ENCODE peak calls at places on chromosomes 12 and 14, in four cellular contexts. J is GM12864, Z is omental fat pad, U is kidney epithelial cell. R is an unnamed sample.

GRCh38 chr14:92460916-92461579 is 52.5 kb upstream of the RIN3 start:
- DNase-seq in Z (no peak), U (no peak), J (peak; percentile 57), R (peak; percentile 61)

GRCh38 chr14:63960926-63961567 is 108.2 kb downstream of the SYNE2 start:
- DNase-seq in U (no peak), Z (no peak), J (no peak), R (no peak)

GRCh38 chr12:77685112-77685511 is 145.6 kb upstream of the NAV3 start:
- DNase-seq in Z (no peak), U (peak; percentile 35), J (peak; percentile 5), R (peak; percentile 7)

GRCh38 chr12:131118366-131118765 is 164.7 kb downstream of the ADGRD1 start:
- DNase-seq in J (no peak), U (no peak), Z (no peak), R (no peak)

GRCh38 chr14:23430016-23430732 is 5.3 kb downstream of the MYH7 start:
- DNase-seq in U (no peak), Z (no peak), J (no peak), R (no peak)

GRCh38 chr12:30829876-30830275 is 75.1 kb upstream of the CAPRIN2 start:
- DNase-seq in U (no peak), J (no peak), Z (no peak), R (no peak)

GRCh38 chr14:35124127-35124526 is 1.8 kb downstream of the PRORP start:
- DNase-seq in J (no peak), Z (no peak), U (no peak), R (no peak)

GRCh38 chr12:107564946-107565345 is 120.7 kb upstream of the PWP1 start:
- DNase-seq in J (no peak), Z (no peak), U (no peak), R (no peak)

GRCh38 chr12:47990351-47991105 is 13.7 kb downstream of the COL2A1 start:
- DNase-seq in U (no peak), Z (no peak), J (peak; percentile 72), R (peak; percentile 58)

GRCh38 chr14:79057333-79057732 is 887.2 kb downstream of the NRXN3 start:
- DNase-seq in Z (no peak), J (no peak), U (no peak), R (no peak)

GRCh38 chr14:104230119-104230885 is 91.9 kb downstream of the KIF26A start:
- DNase-seq in J (no peak), Z (no peak), U (no peak), R (no peak)

GRCh38 chr14:101556131-101556530 is 5.2 kb upstream of the DIO3 start:
- DNase-seq in J (no peak), Z (no peak), U (no peak), R (no peak)

GRCh38 chr14:59868021-59868420 is 2.6 kb downstream of the RTN1 start:
- DNase-seq in J (no peak), Z (no peak), U (no peak), R (no peak)

GRCh38 chr12:76804435-76804976 is 40.6 kb downstream of the ZDHHC17 start:
- DNase-seq in J (no peak), Z (no peak), U (no peak), R (no peak)

GRCh38 chr12:116609715-116610114 is 50.5 kb downstream of the MAP1LC3B2 start:
- DNase-seq in Z (no peak), U (no peak), J (no peak), R (no peak)

GRCh38 chr14:97833291-97833690 is 1036.1 kb downstream of the VRK1 start:
- DNase-seq in Z (no peak), J (no peak), U (no peak), R (no peak)

GRCh38 chr12:23426328-23426727 is 523.1 kb downstream of the SOX5 start:
- DNase-seq in Z (no peak), U (no peak), J (no peak), R (no peak)

GRCh38 chr14:89616425-89617141 is 199.6 kb upstream of the FOXN3 start:
- DNase-seq in U (no peak), Z (no peak), J (peak; percentile 82), R (no peak)

GRCh38 chr14:92994131-92994676 is 71.3 kb downstream of the CHGA start:
- DNase-seq in Z (no peak), U (no peak), J (no peak), R (no peak)

GRCh38 chr12:12724421-12725085 is 7.4 kb downstream of the CDKN1B start:
- DNase-seq in U (no peak), Z (no peak), J (no peak), R (no peak)

GRCh38 chr12:9810721-9811120 is 16.6 kb upstream of the KLRF1 start:
- DNase-seq in Z (no peak), J (no peak), U (no peak), R (no peak)

GRCh38 chr14:76951149-76951548 is 77.4 kb downstream of the IRF2BPL start:
- DNase-seq in J (no peak), Z (no peak), U (no peak), R (no peak)

GRCh38 chr12:104495786-104496185 is 39.0 kb downstream of the CHST11 start:
- DNase-seq in U (no peak), Z (no peak), J (no peak), R (no peak)

GRCh38 chr12:34606749-34607519 is 584.6 kb downstream of the ALG10 start:
- DNase-seq in J (no peak), Z (no peak), U (no peak), R (no peak)

GRCh38 chr14:96407980-96408570 is 16.1 kb downstream of the AK7 start:
- DNase-seq in U (no peak), Z (no peak), J (no peak), R (no peak)

GRCh38 chr14:64777461-64777860 is 73.2 kb downstream of the PLEKHG3 start:
- DNase-seq in Z (no peak), J (no peak), U (no peak), R (no peak)

GRCh38 chr14:68450391-68451120 is 342.3 kb downstream of the ZFP36L1 start:
- DNase-seq in U (no peak), Z (no peak), J (no peak), R (no peak)

GRCh38 chr14:64801800-64802199 is 77.9 kb downstream of the SPTB start:
- DNase-seq in J (no peak), U (no peak), Z (no peak), R (no peak)

GRCh38 chr12:123363743-123364531 is 710 bp downstream of the SBNO1 start:
- DNase-seq in Z (no peak), U (no peak), J (no peak), R (no peak)

GRCh38 chr14:74554742-74555362 is 57.2 kb downstream of the LTBP2 start:
- DNase-seq in U (no peak), J (no peak), Z (no peak), R (no peak)

GRCh38 chr12:100364334-100364733 is 7.5 kb downstream of the SLC17A8 start:
- DNase-seq in J (no peak), U (no peak), Z (no peak), R (no peak)

GRCh38 chr14:34359423-34360120 is 102.5 kb downstream of the SPTSSA start:
- DNase-seq in U (no peak), Z (no peak), J (no peak), R (no peak)

GRCh38 chr14:60505448-60505847 is 3.5 kb upstream of the SIX6 start:
- DNase-seq in U (no peak), Z (no peak), J (no peak), R (no peak)

GRCh38 chr12:77345336-77345735 is 280.0 kb upstream of the E2F7 start:
- DNase-seq in J (no peak), U (no peak), Z (no peak), R (no peak)

GRCh38 chr14:101716956-101717662 is 44.4 kb upstream of the PPP2R5C start:
- DNase-seq in J (no peak), U (no peak), Z (no peak), R (no peak)

GRCh38 chr12:6324936-6325750 is 14.7 kb downstream of the PLEKHG6 start:
- DNase-seq in Z (no peak), U (no peak), J (no peak), R (no peak)